ENCODE peak calls at places on chromosomes 4 and X, in nine cellular contexts. D is stomach, N is IMR-90, L is esophagus squamous epithelium, A is K562, W is spleen, V is NB4, M is suprapubic skin, U is uterus. C is an unnamed sample.

GRCh38 chr4:108683479-108683878 is 33.1 kb downstream of the OSTC start:
- DNase-seq in V (peak), A (no peak), N (peak), U (no peak), M (no peak), D (no peak), L (no peak), W (no peak), C (no peak)

GRCh38 chrX:110055616-110056015 is 52.7 kb downstream of the TMEM164 start:
- DNase-seq in L (no peak), D (no peak), M (no peak), N (peak), V (no peak), U (no peak), A (no peak), W (no peak), C (no peak)

GRCh38 chr4:34091451-34091850 is 2152.9 kb downstream of the ARAP2 start:
- DNase-seq in V (no peak), M (no peak), N (no peak), L (no peak), W (no peak), U (no peak), A (no peak), D (no peak), C (no peak)

GRCh38 chr4:66000500-66001117 is 330.3 kb upstream of the EPHA5 start:
- DNase-seq in M (no peak), U (no peak), V (no peak), N (no peak), A (no peak), L (no peak), W (no peak), D (no peak), C (no peak)

GRCh38 chrX:46957299-46957698 is 45.1 kb downstream of the JADE3 start:
- DNase-seq in M (no peak), V (no peak), N (no peak), L (no peak), W (no peak), A (no peak), D (no peak), U (no peak), C (no peak)

GRCh38 chr4:187204389-187204920 is 480.8 kb upstream of the FAT1 start:
- DNase-seq in D (no peak), A (no peak), M (no peak), V (no peak), W (no peak), L (no peak), N (peak), U (no peak), C (no peak)

GRCh38 chrX:71269801-71270395 is 13.5 kb upstream of the NONO start:
- DNase-seq in U (no peak), V (no peak), N (no peak), A (no peak), D (no peak), L (no peak), W (no peak), M (no peak), C (peak)

GRCh38 chr4:173121044-173121685 is 47.4 kb upstream of the GALNT7 start:
- DNase-seq in W (no peak), A (peak), U (no peak), N (peak), L (no peak), V (peak), M (no peak), D (peak), C (no peak)

GRCh38 chrX:17638731-17639130 is 98.6 kb upstream of the SCML1 start:
- DNase-seq in V (no peak), L (no peak), A (no peak), U (no peak), M (no peak), D (no peak), W (no peak), N (no peak), C (no peak)

GRCh38 chr4:108171541-108172230 is 3.0 kb upstream of the LEF1 start:
- DNase-seq in W (peak), D (no peak), L (no peak), A (no peak), N (no peak), M (no peak), V (no peak), U (no peak), C (no peak)

GRCh38 chrX:65644621-65645287 is 22.7 kb upstream of the MSN start:
- DNase-seq in V (peak), W (no peak), D (peak), U (peak), A (peak), M (peak), N (peak), L (peak), C (peak)

GRCh38 chr4:121034010-121034409 is 38.3 kb downstream of the NDNF start:
- DNase-seq in D (no peak), W (no peak), U (no peak), A (no peak), L (no peak), N (no peak), V (no peak), M (no peak), C (no peak)

GRCh38 chrX:70013483-70014222 is 36.1 kb downstream of the AWAT2 start:
- DNase-seq in A (no peak), N (no peak), V (no peak), W (no peak), L (no peak), M (no peak), U (no peak), D (peak), C (no peak)

GRCh38 chrX:13131511-13132137 is 87.2 kb upstream of the FAM9C start:
- DNase-seq in A (no peak), M (no peak), D (no peak), W (no peak), N (no peak), V (peak), U (no peak), L (no peak), C (no peak)

GRCh38 chrX:17441965-17442364 is 67.0 kb downstream of the NHS start:
- DNase-seq in L (no peak), M (no peak), A (no peak), N (peak), D (no peak), U (no peak), W (no peak), V (no peak), C (no peak)

GRCh38 chr4:159252491-159252890 is 149.6 kb downstream of the RAPGEF2 start:
- DNase-seq in M (no peak), V (no peak), U (no peak), A (no peak), W (no peak), N (no peak), D (no peak), L (no peak), C (no peak)

GRCh38 chr4:47490550-47490949 is 5.5 kb downstream of the ATP10D start:
- DNase-seq in W (no peak), L (no peak), N (no peak), D (no peak), V (peak), U (no peak), M (no peak), A (no peak), C (no peak)

GRCh38 chr4:189514209-189514608 is 426.5 kb upstream of the FRG1 start:
- DNase-seq in U (no peak), D (no peak), W (no peak), N (no peak), L (no peak), A (no peak), M (no peak), V (no peak), C (no peak)

GRCh38 chrX:118329179-118329578 is 16.7 kb upstream of the WDR44 start:
- DNase-seq in M (no peak), V (no peak), W (no peak), D (no peak), L (no peak), U (no peak), A (peak), N (no peak), C (no peak)

GRCh38 chrX:55159556-55159955 is 60.6 kb upstream of the PAGE5 start:
- DNase-seq in A (no peak), M (no peak), W (no peak), D (no peak), V (peak), N (no peak), L (no peak), U (no peak), C (no peak)
- H3K4me3 ChIP-seq in A (no peak), M (peak), W (no peak), D (no peak), V (peak), N (no peak), L (no peak), U (no peak), C (no peak)

DNA sequence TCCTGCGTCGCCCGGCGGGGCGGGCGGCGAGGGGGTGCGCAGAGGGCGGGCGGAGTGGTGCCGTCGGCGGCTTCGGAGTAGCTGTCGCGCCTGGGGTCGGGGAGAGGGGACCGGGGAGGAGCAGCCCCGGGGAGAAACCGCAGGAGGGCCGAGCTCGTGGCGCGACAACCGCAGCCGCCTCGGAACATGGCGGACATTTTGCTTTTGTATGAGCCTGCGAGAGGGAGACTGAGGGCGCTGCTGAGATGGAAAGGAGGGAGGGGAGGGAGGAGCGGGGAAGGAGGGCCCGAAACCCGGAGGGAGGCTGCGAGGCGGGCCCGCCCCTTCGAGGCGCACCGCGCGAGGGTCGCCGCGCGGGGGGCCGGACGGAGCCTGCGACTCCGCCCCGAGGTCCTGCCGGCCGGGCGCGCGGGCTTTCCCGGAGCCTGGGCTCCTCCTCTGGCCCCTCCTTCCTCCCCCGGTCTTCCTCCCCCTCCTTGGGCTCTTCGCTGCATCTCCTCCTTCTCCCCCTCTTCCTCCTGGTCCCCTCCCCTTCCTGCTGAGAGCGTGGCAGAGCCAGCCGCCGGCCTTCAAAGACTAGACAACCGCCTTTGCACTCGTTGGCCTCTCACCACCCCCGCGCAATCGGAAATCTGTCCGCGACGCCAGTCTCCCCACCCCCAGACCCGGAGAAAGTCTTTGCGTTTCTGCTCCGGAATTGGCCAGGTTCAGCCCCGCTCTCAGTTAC is 1.1 kb downstream of the INTS6L start:
- DNase-seq in W (peak), M (peak), N (peak), A (peak), D (peak), U (peak), L (peak), V (peak), C (peak)
- TF ChIP-seq POLR2A in W (no peak), M (no peak), N (peak), A (peak), D (no peak), U (peak), L (no peak), V (peak), C (no peak)

GRCh38 chrX:115960440-115961084 is 210.0 kb upstream of the AGTR2 start:
- DNase-seq in D (no peak), N (no peak), A (no peak), L (no peak), V (no peak), U (no peak), W (no peak), M (no peak), C (no peak)

GRCh38 chrX:115958687-115959359 is 211.7 kb upstream of the AGTR2 start:
- DNase-seq in M (no peak), L (no peak), A (no peak), D (no peak), W (no peak), N (no peak), U (no peak), V (peak), C (no peak)

GRCh38 chrX:115952417-115953092 is 218.0 kb upstream of the AGTR2 start:
- DNase-seq in A (no peak), W (peak), M (no peak), D (no peak), N (no peak), L (no peak), U (no peak), V (no peak), C (no peak)

DNA sequence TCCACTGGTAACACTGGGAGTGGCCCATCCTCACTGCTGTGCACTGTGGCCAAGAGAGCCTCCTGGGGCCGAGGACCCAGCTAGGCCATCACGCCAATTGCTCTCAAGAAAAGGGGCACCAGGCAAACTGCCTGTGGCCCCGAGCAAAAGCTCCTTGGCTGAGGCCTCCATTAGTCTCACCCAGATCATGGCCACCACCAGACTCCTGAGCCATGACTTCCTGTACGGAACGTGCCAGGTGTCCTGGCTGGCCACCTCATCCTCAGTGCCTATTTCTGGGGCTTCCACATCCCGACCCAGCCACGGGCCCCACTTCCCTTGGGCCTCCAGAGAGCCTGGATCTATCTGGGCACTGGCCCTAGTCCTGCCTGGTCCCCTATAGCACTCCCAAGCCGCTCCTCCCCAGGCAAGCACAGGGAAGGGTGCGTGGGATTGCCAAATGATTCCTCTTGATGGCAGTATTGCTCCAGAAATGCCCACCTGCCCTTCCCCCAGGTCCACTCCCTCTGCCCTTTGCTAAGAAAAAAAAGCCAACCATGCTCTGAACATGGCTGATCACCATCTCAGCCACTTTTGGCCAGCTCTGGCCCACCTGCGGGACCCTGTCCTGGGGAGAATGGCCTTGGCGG is 212.6 kb upstream of the AGTR2 start:
- DNase-seq in L (no peak), N (no peak), M (no peak), W (no peak), V (peak), U (no peak), D (no peak), A (no peak), C (no peak)
- H3K4me3 ChIP-seq in L (no peak), N (no peak), M (no peak), W (no peak), V (no peak), U (no peak), D (no peak), A (no peak), C (no peak)

GRCh38 chrX:101617211-101618191 is at the start of gene ARMCX6:
- DNase-seq in V (peak), L (peak), U (peak), D (peak), A (peak), N (peak), M (peak), W (peak), C (peak)
- TF ChIP-seq POLR2A in V (no peak), L (no peak), U (peak), D (no peak), A (peak), N (no peak), M (no peak), W (no peak), C (no peak)

DNA sequence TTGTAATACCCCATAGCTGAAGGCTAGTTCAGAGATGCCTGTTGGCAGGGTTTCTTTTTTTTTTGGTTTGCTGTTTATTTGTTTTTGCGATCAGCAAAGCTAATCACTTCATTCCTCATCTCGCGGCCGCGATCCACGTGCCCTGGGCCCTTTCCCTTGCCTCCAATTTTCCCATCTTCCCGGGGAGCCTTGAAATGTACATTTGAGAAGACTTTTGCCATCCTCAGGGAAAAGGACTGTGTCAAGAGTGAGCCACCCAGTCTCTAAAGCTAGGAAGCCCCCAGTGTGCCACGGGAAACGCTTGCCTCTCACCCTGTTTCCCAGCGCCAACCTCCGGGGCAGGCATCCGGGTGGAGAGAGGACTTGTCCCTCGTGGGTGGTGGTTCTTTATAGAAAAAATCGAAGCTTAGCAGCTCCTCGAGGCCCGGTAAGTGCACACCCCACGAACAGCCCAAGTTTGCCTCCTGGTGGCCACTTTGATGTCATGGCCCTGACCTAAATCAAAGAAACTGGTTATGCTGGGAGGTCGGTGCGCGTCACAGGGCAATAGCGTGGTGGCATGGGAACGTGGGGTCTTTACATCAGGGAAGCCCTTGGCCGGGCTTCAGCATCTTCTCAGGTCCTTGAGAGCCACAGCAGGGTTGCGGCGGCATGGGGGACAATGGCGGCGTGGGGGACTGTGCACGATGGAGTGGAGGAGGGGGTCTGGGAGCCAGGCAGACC is 42.0 kb downstream of the MAP7D3 start:
- DNase-seq in U (peak), N (peak), L (no peak), A (peak), V (peak), D (peak), W (no peak), M (no peak), C (peak)
- H3K4me3 ChIP-seq in U (no peak), N (no peak), L (no peak), A (no peak), V (no peak), D (no peak), W (no peak), M (no peak), C (no peak)

GRCh38 chrX:53091354-53091753 is 2.6 kb upstream of the KANTR start:
- DNase-seq in W (peak), U (no peak), N (no peak), L (no peak), A (no peak), M (no peak), D (no peak), V (no peak), C (peak)

GRCh38 chrX:53093177-53093655 is 726 bp upstream of the KANTR start:
- DNase-seq in L (no peak), D (peak), N (peak), A (peak), V (peak), U (peak), M (peak), W (peak), C (peak)

GRCh38 chrX:53095796-53096195 is 1.9 kb downstream of the KANTR start:
- DNase-seq in N (no peak), A (no peak), W (no peak), V (no peak), D (no peak), L (no peak), M (no peak), U (no peak), C (no peak)

GRCh38 chrX:53094584-53094908 is 604 bp downstream of the KANTR start:
- DNase-seq in L (no peak), D (no peak), M (no peak), N (no peak), W (no peak), A (no peak), V (no peak), U (no peak), C (no peak)

GRCh38 chrX:53093748-53094583 is at the start of gene KANTR:
- DNase-seq in N (peak), V (peak), W (peak), M (peak), D (peak), A (peak), L (peak), U (peak), C (peak)
- TF ChIP-seq POLR2A in N (no peak), V (peak), W (no peak), M (no peak), D (peak), A (peak), L (no peak), U (peak), C (no peak)